ENCODE peak calls at places on chromosomes 12 and 14, in ten cellular contexts. R, D, T, K, O, C, N, W, H and E are unnamed samples.

GRCh38 chr12:98475565-98475908 is 39.9 kb upstream of the TMPO start:
- DNase-seq in R (no peak), D (no peak), T (no peak), K (no peak), O (no peak), C (no peak), N (no peak), W (no peak), H (no peak), E (no peak)

GRCh38 chr14:104975481-104976197 is 2.5 kb downstream of the AHNAK2 start:
- DNase-seq in R (peak; percentile 58), D (peak; percentile 65), T (no peak), K (no peak), O (no peak), C (no peak), N (peak; percentile 40), W (no peak), H (no peak), E (no peak)

GRCh38 chr14:94423465-94424056 is 29.0 kb downstream of the SERPINA11 start:
- DNase-seq in R (peak; percentile 74), D (peak; percentile 51), T (no peak), K (no peak), O (no peak), C (peak; percentile 79), N (peak; percentile 77), W (peak; percentile 78), H (peak; percentile 50), E (peak; percentile 68)

GRCh38 chr12:113468365-113469223 is 3.1 kb downstream of the LHX5 start:
- DNase-seq in R (no peak), D (no peak), T (no peak), K (no peak), O (no peak), C (no peak), N (no peak), W (no peak), H (no peak), E (no peak)

GRCh38 chr12:94435511-94435927 is 24.1 kb downstream of the CEP83 start:
- DNase-seq in R (no peak), D (peak; percentile 50), T (no peak), K (no peak), O (no peak), C (no peak), N (no peak), W (no peak), H (no peak), E (no peak)

GRCh38 chr12:109329710-109330109 is 18.0 kb upstream of the MYO1H start:
- DNase-seq in R (no peak), D (peak; percentile 64), T (no peak), K (peak; percentile 87), O (no peak), C (no peak), N (no peak), W (no peak), H (no peak), E (no peak)

GRCh38 chr12:110176745-110177144 is 52.6 kb downstream of the IFT81 start:
- DNase-seq in R (no peak), D (peak; percentile 74), T (no peak), K (peak; percentile 13), O (no peak), C (no peak), N (no peak), W (no peak), H (no peak), E (no peak)

GRCh38 chr14:66624319-66624937 is 116.5 kb downstream of the GPHN start:
- DNase-seq in R (peak; percentile 64), D (peak; percentile 64), T (no peak), K (peak; percentile 62), O (peak; percentile 30), C (peak; percentile 67), N (peak; percentile 59), W (peak; percentile 52), H (peak; percentile 47), E (peak; percentile 18)

GRCh38 chr12:23827353-23827752 is 122.1 kb downstream of the SOX5 start:
- DNase-seq in R (no peak), D (no peak), T (no peak), K (no peak), O (no peak), C (no peak), N (no peak), W (no peak), H (no peak), E (no peak)

GRCh38 chr12:65313704-65314317 is 35.3 kb downstream of the MSRB3 start:
- DNase-seq in R (no peak), D (peak; percentile 30), T (no peak), K (peak; percentile 52), O (peak; percentile 43), C (no peak), N (no peak), W (no peak), H (peak; percentile 37), E (no peak)

GRCh38 chr12:89451876-89452275 is 72.7 kb downstream of the GALNT4 start:
- DNase-seq in R (no peak), D (peak; percentile 95), T (no peak), K (no peak), O (no peak), C (peak; percentile 52), N (peak; percentile 55), W (peak; percentile 30), H (peak; percentile 90), E (peak; percentile 42)

GRCh38 chr12:14982986-14983385 is 10.1 kb downstream of the PDE6H start:
- DNase-seq in R (no peak), D (no peak), T (no peak), K (no peak), O (no peak), C (no peak), N (no peak), W (no peak), H (no peak), E (no peak)

GRCh38 chr12:73125148-73125547 is 853.0 kb downstream of the TRHDE start:
- DNase-seq in R (no peak), D (no peak), T (no peak), K (no peak), O (no peak), C (no peak), N (no peak), W (no peak), H (no peak), E (no peak)

GRCh38 chr12:94148841-94149780 is 734 bp downstream of the PLXNC1 start:
- DNase-seq in R (peak; percentile 83), D (peak; percentile 76), T (peak; percentile 10), K (peak; percentile 33), O (no peak), C (peak; percentile 83), N (peak; percentile 58), W (peak; percentile 66), H (no peak), E (no peak)

GRCh38 chr12:114163766-114164165 is 197.6 kb upstream of the RBM19 start:
- DNase-seq in R (no peak), D (no peak), T (no peak), K (no peak), O (no peak), C (no peak), N (no peak), W (no peak), H (no peak), E (no peak)

GRCh38 chr12:10612954-10613333 is 465 bp downstream of the MAGOHB start:
- DNase-seq in R (no peak), D (no peak), T (no peak), K (peak; percentile 44), O (no peak), C (peak; percentile 14), N (no peak), W (peak; percentile 13), H (no peak), E (peak; percentile 33)